ENCODE peak calls at places on chromosomes 2 and 18, in ten cellular contexts. One of them, this sample, is unnamed.

GRCh38 chr2:13227543-13227942 is 510.8 kb downstream of the TRIB2 start:
- DNase-seq in K562: no peak
- DNase-seq in activated CD8-positive, alpha-beta memory T cell treated with anti-CD3 and anti-CD28 coated beads for 48 hours: no peak
- DNase-seq in astrocyte of the spinal cord: no peak
- DNase-seq in HCEC 1CT: no peak
- DNase-seq in ELR: no peak
- DNase-seq in T-helper 2 cell treated with Interferon-gamma antibody and Interleukin-4, amounts not matched to agents 5 μg/mL and 100 μg/mL, for 36 hours: no peak
- DNase-seq in omental fat pad: no peak
- DNase-seq in naive thymus-derived CD8-positive, alpha-beta T cell: no peak
- DNase-seq in adipocyte: no peak
- DNase-seq in this sample: no peak

GRCh38 chr2:164479460-164479859 is 141.8 kb downstream of the GRB14 start:
- DNase-seq in K562: no peak
- DNase-seq in activated CD8-positive, alpha-beta memory T cell treated with anti-CD3 and anti-CD28 coated beads for 48 hours: no peak
- DNase-seq in astrocyte of the spinal cord: peak
- DNase-seq in HCEC 1CT: peak
- DNase-seq in ELR: peak
- DNase-seq in T-helper 2 cell treated with Interferon-gamma antibody and Interleukin-4, amounts not matched to agents 5 μg/mL and 100 μg/mL, for 36 hours: no peak
- DNase-seq in omental fat pad: no peak
- DNase-seq in naive thymus-derived CD8-positive, alpha-beta T cell: no peak
- DNase-seq in adipocyte: peak
- DNase-seq in this sample: peak

GRCh38 chr2:151150325-151150724 is 111.3 kb downstream of the RBM43 start:
- DNase-seq in K562: no peak
- DNase-seq in activated CD8-positive, alpha-beta memory T cell treated with anti-CD3 and anti-CD28 coated beads for 48 hours: no peak
- DNase-seq in astrocyte of the spinal cord: no peak
- DNase-seq in HCEC 1CT: no peak
- DNase-seq in ELR: no peak
- DNase-seq in T-helper 2 cell treated with Interferon-gamma antibody and Interleukin-4, amounts not matched to agents 5 μg/mL and 100 μg/mL, for 36 hours: no peak
- DNase-seq in omental fat pad: no peak
- DNase-seq in naive thymus-derived CD8-positive, alpha-beta T cell: no peak
- DNase-seq in adipocyte: no peak
- DNase-seq in this sample: no peak

GRCh38 chr2:207166349-207167128 is 791 bp upstream of the KLF7 start:
- DNase-seq in K562: peak
- DNase-seq in activated CD8-positive, alpha-beta memory T cell treated with anti-CD3 and anti-CD28 coated beads for 48 hours: peak
- DNase-seq in astrocyte of the spinal cord: peak
- DNase-seq in HCEC 1CT: peak
- DNase-seq in ELR: peak
- DNase-seq in T-helper 2 cell treated with Interferon-gamma antibody and Interleukin-4, amounts not matched to agents 5 μg/mL and 100 μg/mL, for 36 hours: peak
- DNase-seq in omental fat pad: no peak
- DNase-seq in naive thymus-derived CD8-positive, alpha-beta T cell: peak
- DNase-seq in adipocyte: peak
- DNase-seq in this sample: peak

GRCh38 chr18:59814872-59815271 is 84.9 kb upstream of the PMAIP1 start:
- DNase-seq in K562: no peak
- DNase-seq in activated CD8-positive, alpha-beta memory T cell treated with anti-CD3 and anti-CD28 coated beads for 48 hours: no peak
- DNase-seq in astrocyte of the spinal cord: peak
- DNase-seq in HCEC 1CT: peak
- DNase-seq in ELR: peak
- DNase-seq in T-helper 2 cell treated with Interferon-gamma antibody and Interleukin-4, amounts not matched to agents 5 μg/mL and 100 μg/mL, for 36 hours: no peak
- DNase-seq in omental fat pad: no peak
- DNase-seq in naive thymus-derived CD8-positive, alpha-beta T cell: no peak
- DNase-seq in adipocyte: peak
- DNase-seq in this sample: no peak

GRCh38 chr2:172200495-172201085 is 97.9 kb upstream of the DLX2 start:
- DNase-seq in K562: peak
- DNase-seq in activated CD8-positive, alpha-beta memory T cell treated with anti-CD3 and anti-CD28 coated beads for 48 hours: no peak
- DNase-seq in astrocyte of the spinal cord: peak
- DNase-seq in HCEC 1CT: peak
- DNase-seq in ELR: peak
- DNase-seq in T-helper 2 cell treated with Interferon-gamma antibody and Interleukin-4, amounts not matched to agents 5 μg/mL and 100 μg/mL, for 36 hours: no peak
- DNase-seq in omental fat pad: peak
- DNase-seq in naive thymus-derived CD8-positive, alpha-beta T cell: no peak
- DNase-seq in adipocyte: peak
- DNase-seq in this sample: peak

GRCh38 chr2:224780096-224780495 is 63.9 kb upstream of the CCDC195 start:
- DNase-seq in K562: no peak
- DNase-seq in activated CD8-positive, alpha-beta memory T cell treated with anti-CD3 and anti-CD28 coated beads for 48 hours: no peak
- DNase-seq in astrocyte of the spinal cord: no peak
- DNase-seq in HCEC 1CT: no peak
- DNase-seq in ELR: no peak
- DNase-seq in T-helper 2 cell treated with Interferon-gamma antibody and Interleukin-4, amounts not matched to agents 5 μg/mL and 100 μg/mL, for 36 hours: no peak
- DNase-seq in omental fat pad: no peak
- DNase-seq in naive thymus-derived CD8-positive, alpha-beta T cell: no peak
- DNase-seq in adipocyte: no peak
- DNase-seq in this sample: no peak

GRCh38 chr2:233953106-233953801 is 36.1 kb downstream of the TRPM8 start:
- DNase-seq in K562: no peak
- DNase-seq in activated CD8-positive, alpha-beta memory T cell treated with anti-CD3 and anti-CD28 coated beads for 48 hours: no peak
- DNase-seq in astrocyte of the spinal cord: no peak
- DNase-seq in HCEC 1CT: no peak
- DNase-seq in ELR: no peak
- DNase-seq in T-helper 2 cell treated with Interferon-gamma antibody and Interleukin-4, amounts not matched to agents 5 μg/mL and 100 μg/mL, for 36 hours: no peak
- DNase-seq in omental fat pad: no peak
- DNase-seq in naive thymus-derived CD8-positive, alpha-beta T cell: no peak
- DNase-seq in adipocyte: peak
- DNase-seq in this sample: no peak

GRCh38 chr2:61887684-61888303 is 662 bp downstream of the CCT4 start:
- DNase-seq in K562: peak
- DNase-seq in activated CD8-positive, alpha-beta memory T cell treated with anti-CD3 and anti-CD28 coated beads for 48 hours: no peak
- DNase-seq in astrocyte of the spinal cord: peak
- DNase-seq in HCEC 1CT: peak
- DNase-seq in ELR: peak
- DNase-seq in T-helper 2 cell treated with Interferon-gamma antibody and Interleukin-4, amounts not matched to agents 5 μg/mL and 100 μg/mL, for 36 hours: no peak
- DNase-seq in omental fat pad: no peak
- DNase-seq in naive thymus-derived CD8-positive, alpha-beta T cell: no peak
- DNase-seq in adipocyte: peak
- DNase-seq in this sample: no peak

GRCh38 chr2:12923907-12924610 is 207.3 kb downstream of the TRIB2 start:
- DNase-seq in K562: no peak
- DNase-seq in activated CD8-positive, alpha-beta memory T cell treated with anti-CD3 and anti-CD28 coated beads for 48 hours: no peak
- DNase-seq in astrocyte of the spinal cord: peak
- DNase-seq in HCEC 1CT: no peak
- DNase-seq in ELR: peak
- DNase-seq in T-helper 2 cell treated with Interferon-gamma antibody and Interleukin-4, amounts not matched to agents 5 μg/mL and 100 μg/mL, for 36 hours: no peak
- DNase-seq in omental fat pad: no peak
- DNase-seq in naive thymus-derived CD8-positive, alpha-beta T cell: no peak
- DNase-seq in adipocyte: no peak
- DNase-seq in this sample: no peak

GRCh38 chr2:3625186-3625585 is 30.3 kb downstream of the COLEC11 start:
- DNase-seq in K562: no peak
- DNase-seq in activated CD8-positive, alpha-beta memory T cell treated with anti-CD3 and anti-CD28 coated beads for 48 hours: no peak
- DNase-seq in astrocyte of the spinal cord: no peak
- DNase-seq in HCEC 1CT: no peak
- DNase-seq in ELR: no peak
- DNase-seq in T-helper 2 cell treated with Interferon-gamma antibody and Interleukin-4, amounts not matched to agents 5 μg/mL and 100 μg/mL, for 36 hours: no peak
- DNase-seq in omental fat pad: no peak
- DNase-seq in naive thymus-derived CD8-positive, alpha-beta T cell: no peak
- DNase-seq in adipocyte: no peak
- DNase-seq in this sample: no peak

GRCh38 chr2:37652199-37652640 is 19.2 kb downstream of the CDC42EP3 start:
- DNase-seq in K562: no peak
- DNase-seq in activated CD8-positive, alpha-beta memory T cell treated with anti-CD3 and anti-CD28 coated beads for 48 hours: no peak
- DNase-seq in astrocyte of the spinal cord: peak
- DNase-seq in HCEC 1CT: peak
- DNase-seq in ELR: peak
- DNase-seq in T-helper 2 cell treated with Interferon-gamma antibody and Interleukin-4, amounts not matched to agents 5 μg/mL and 100 μg/mL, for 36 hours: no peak
- DNase-seq in omental fat pad: no peak
- DNase-seq in naive thymus-derived CD8-positive, alpha-beta T cell: no peak
- DNase-seq in adipocyte: peak
- DNase-seq in this sample: no peak

GRCh38 chr2:181178823-181179412 is 198.5 kb downstream of the UBE2E3 start:
- DNase-seq in K562: peak
- DNase-seq in activated CD8-positive, alpha-beta memory T cell treated with anti-CD3 and anti-CD28 coated beads for 48 hours: no peak
- DNase-seq in astrocyte of the spinal cord: no peak
- DNase-seq in HCEC 1CT: no peak
- DNase-seq in ELR: peak
- DNase-seq in T-helper 2 cell treated with Interferon-gamma antibody and Interleukin-4, amounts not matched to agents 5 μg/mL and 100 μg/mL, for 36 hours: no peak
- DNase-seq in omental fat pad: no peak
- DNase-seq in naive thymus-derived CD8-positive, alpha-beta T cell: peak
- DNase-seq in adipocyte: no peak
- DNase-seq in this sample: peak

GRCh38 chr2:180122874-180123273 is 115.8 kb upstream of the CWC22 start:
- DNase-seq in K562: no peak
- DNase-seq in activated CD8-positive, alpha-beta memory T cell treated with anti-CD3 and anti-CD28 coated beads for 48 hours: no peak
- DNase-seq in astrocyte of the spinal cord: peak
- DNase-seq in HCEC 1CT: peak
- DNase-seq in ELR: peak
- DNase-seq in T-helper 2 cell treated with Interferon-gamma antibody and Interleukin-4, amounts not matched to agents 5 μg/mL and 100 μg/mL, for 36 hours: no peak
- DNase-seq in omental fat pad: no peak
- DNase-seq in naive thymus-derived CD8-positive, alpha-beta T cell: no peak
- DNase-seq in adipocyte: no peak
- DNase-seq in this sample: no peak

GRCh38 chr2:195313976-195314375 is 343.1 kb upstream of the SLC39A10 start:
- DNase-seq in K562: no peak
- DNase-seq in activated CD8-positive, alpha-beta memory T cell treated with anti-CD3 and anti-CD28 coated beads for 48 hours: no peak
- DNase-seq in astrocyte of the spinal cord: no peak
- DNase-seq in HCEC 1CT: no peak
- DNase-seq in ELR: no peak
- DNase-seq in T-helper 2 cell treated with Interferon-gamma antibody and Interleukin-4, amounts not matched to agents 5 μg/mL and 100 μg/mL, for 36 hours: no peak
- DNase-seq in omental fat pad: no peak
- DNase-seq in naive thymus-derived CD8-positive, alpha-beta T cell: no peak
- DNase-seq in adipocyte: no peak
- DNase-seq in this sample: no peak

GRCh38 chr2:69132960-69133590 is 120.1 kb downstream of the ANTXR1 start:
- DNase-seq in K562: no peak
- DNase-seq in activated CD8-positive, alpha-beta memory T cell treated with anti-CD3 and anti-CD28 coated beads for 48 hours: no peak
- DNase-seq in astrocyte of the spinal cord: no peak
- DNase-seq in HCEC 1CT: no peak
- DNase-seq in ELR: peak
- DNase-seq in T-helper 2 cell treated with Interferon-gamma antibody and Interleukin-4, amounts not matched to agents 5 μg/mL and 100 μg/mL, for 36 hours: no peak
- DNase-seq in omental fat pad: no peak
- DNase-seq in naive thymus-derived CD8-positive, alpha-beta T cell: no peak
- DNase-seq in adipocyte: no peak
- DNase-seq in this sample: no peak

GRCh38 chr2:186592137-186592875 is 2.5 kb downstream of the ITGAV start:
- DNase-seq in K562: no peak
- DNase-seq in activated CD8-positive, alpha-beta memory T cell treated with anti-CD3 and anti-CD28 coated beads for 48 hours: no peak
- DNase-seq in astrocyte of the spinal cord: no peak
- DNase-seq in HCEC 1CT: no peak
- DNase-seq in ELR: peak
- DNase-seq in T-helper 2 cell treated with Interferon-gamma antibody and Interleukin-4, amounts not matched to agents 5 μg/mL and 100 μg/mL, for 36 hours: no peak
- DNase-seq in omental fat pad: no peak
- DNase-seq in naive thymus-derived CD8-positive, alpha-beta T cell: no peak
- DNase-seq in adipocyte: no peak
- DNase-seq in this sample: no peak

GRCh38 chr2:67485431-67485830 is 88.3 kb downstream of the ETAA1 start:
- DNase-seq in K562: no peak
- DNase-seq in activated CD8-positive, alpha-beta memory T cell treated with anti-CD3 and anti-CD28 coated beads for 48 hours: no peak
- DNase-seq in astrocyte of the spinal cord: no peak
- DNase-seq in HCEC 1CT: no peak
- DNase-seq in ELR: peak
- DNase-seq in T-helper 2 cell treated with Interferon-gamma antibody and Interleukin-4, amounts not matched to agents 5 μg/mL and 100 μg/mL, for 36 hours: no peak
- DNase-seq in omental fat pad: no peak
- DNase-seq in naive thymus-derived CD8-positive, alpha-beta T cell: no peak
- DNase-seq in adipocyte: no peak
- DNase-seq in this sample: peak

GRCh38 chr2:120617055-120617454 is 118.6 kb upstream of the GLI2 start:
- DNase-seq in K562: no peak
- DNase-seq in activated CD8-positive, alpha-beta memory T cell treated with anti-CD3 and anti-CD28 coated beads for 48 hours: no peak
- DNase-seq in astrocyte of the spinal cord: no peak
- DNase-seq in HCEC 1CT: no peak
- DNase-seq in ELR: no peak
- DNase-seq in T-helper 2 cell treated with Interferon-gamma antibody and Interleukin-4, amounts not matched to agents 5 μg/mL and 100 μg/mL, for 36 hours: no peak
- DNase-seq in omental fat pad: no peak
- DNase-seq in naive thymus-derived CD8-positive, alpha-beta T cell: no peak
- DNase-seq in adipocyte: peak
- DNase-seq in this sample: no peak

GRCh38 chr2:102337481-102338386 is 17.9 kb upstream of the IL18R1 start:
- DNase-seq in K562: peak
- DNase-seq in activated CD8-positive, alpha-beta memory T cell treated with anti-CD3 and anti-CD28 coated beads for 48 hours: no peak
- DNase-seq in astrocyte of the spinal cord: no peak
- DNase-seq in HCEC 1CT: peak
- DNase-seq in ELR: peak
- DNase-seq in T-helper 2 cell treated with Interferon-gamma antibody and Interleukin-4, amounts not matched to agents 5 μg/mL and 100 μg/mL, for 36 hours: no peak
- DNase-seq in omental fat pad: no peak
- DNase-seq in naive thymus-derived CD8-positive, alpha-beta T cell: no peak
- DNase-seq in adipocyte: no peak
- DNase-seq in this sample: no peak

GRCh38 chr2:150230004-150230403 is 257.5 kb downstream of the RND3 start:
- DNase-seq in K562: no peak
- DNase-seq in activated CD8-positive, alpha-beta memory T cell treated with anti-CD3 and anti-CD28 coated beads for 48 hours: no peak
- DNase-seq in astrocyte of the spinal cord: no peak
- DNase-seq in HCEC 1CT: no peak
- DNase-seq in ELR: no peak
- DNase-seq in T-helper 2 cell treated with Interferon-gamma antibody and Interleukin-4, amounts not matched to agents 5 μg/mL and 100 μg/mL, for 36 hours: no peak
- DNase-seq in omental fat pad: no peak
- DNase-seq in naive thymus-derived CD8-positive, alpha-beta T cell: no peak
- DNase-seq in adipocyte: no peak
- DNase-seq in this sample: no peak

GRCh38 chr2:86238354-86238753 is 39.1 kb downstream of the MRPL35 start:
- DNase-seq in K562: no peak
- DNase-seq in activated CD8-positive, alpha-beta memory T cell treated with anti-CD3 and anti-CD28 coated beads for 48 hours: no peak
- DNase-seq in astrocyte of the spinal cord: no peak
- DNase-seq in HCEC 1CT: no peak
- DNase-seq in ELR: no peak
- DNase-seq in T-helper 2 cell treated with Interferon-gamma antibody and Interleukin-4, amounts not matched to agents 5 μg/mL and 100 μg/mL, for 36 hours: peak
- DNase-seq in omental fat pad: no peak
- DNase-seq in naive thymus-derived CD8-positive, alpha-beta T cell: peak
- DNase-seq in adipocyte: no peak
- DNase-seq in this sample: no peak

GRCh38 chr2:174914894-174915760 is 90.1 kb downstream of the CHN1 start:
- DNase-seq in K562: no peak
- DNase-seq in activated CD8-positive, alpha-beta memory T cell treated with anti-CD3 and anti-CD28 coated beads for 48 hours: no peak
- DNase-seq in astrocyte of the spinal cord: no peak
- DNase-seq in HCEC 1CT: no peak
- DNase-seq in ELR: no peak
- DNase-seq in T-helper 2 cell treated with Interferon-gamma antibody and Interleukin-4, amounts not matched to agents 5 μg/mL and 100 μg/mL, for 36 hours: no peak
- DNase-seq in omental fat pad: peak
- DNase-seq in naive thymus-derived CD8-positive, alpha-beta T cell: no peak
- DNase-seq in adipocyte: peak
- DNase-seq in this sample: no peak

This sample was measured in NT2/D1.